ENCODE peak calls at places on chromosomes 12 and 14, in four cellular contexts. One of them, this sample, is unnamed.

GRCh38 chr12:102376251-102376747 is 104.1 kb downstream of the IGF1 start:
- DNase-seq in GM12878: no peak
- DNase-seq in K562: peak; percentile 63
- DNase-seq in IMR-90: peak; percentile 48
- DNase-seq in this sample: no peak

GRCh38 chr12:53299101-53299453 is 418 bp upstream of the MYG1 start:
- DNase-seq in IMR-90: peak; percentile 85
- DNase-seq in K562: peak; percentile 76
- DNase-seq in GM12878: no peak
- DNase-seq in this sample: peak; percentile 72

GRCh38 chr14:104134061-104134965 is 4.1 kb upstream of the KIF26A start:
- DNase-seq in GM12878: no peak
- DNase-seq in IMR-90: no peak
- DNase-seq in K562: no peak
- DNase-seq in this sample: no peak

GRCh38 chr14:100117647-100118376 is 41.6 kb downstream of the DEGS2 start:
- DNase-seq in GM12878: no peak
- DNase-seq in K562: no peak
- DNase-seq in IMR-90: no peak
- DNase-seq in this sample: no peak

GRCh38 chr12:9897524-9897923 is 16.2 kb downstream of the KLRF2 start:
- DNase-seq in GM12878: no peak
- DNase-seq in IMR-90: no peak
- DNase-seq in K562: no peak
- DNase-seq in this sample: no peak

GRCh38 chr12:122965851-122966742 is at the start of gene ABCB9:
- DNase-seq in K562: peak; percentile 97
- DNase-seq in IMR-90: peak; percentile 86
- DNase-seq in GM12878: no peak
- DNase-seq in this sample: peak; percentile 92

GRCh38 chr14:104294628-104294982 is 156.2 kb downstream of the KIF26A start:
- DNase-seq in K562: no peak
- DNase-seq in GM12878: no peak
- DNase-seq in IMR-90: no peak
- DNase-seq in this sample: no peak

GRCh38 chr12:2959508-2960431 is 573 bp downstream of the TEAD4 start:
- DNase-seq in IMR-90: peak; percentile 60
- DNase-seq in GM12878: no peak
- DNase-seq in K562: peak; percentile 54
- DNase-seq in this sample: peak; percentile 72

GRCh38 chr12:80472912-80473500 is 29.0 kb downstream of the PTPRQ start:
- DNase-seq in IMR-90: peak; percentile 81
- DNase-seq in GM12878: peak; percentile 3
- DNase-seq in K562: no peak
- DNase-seq in this sample: peak; percentile 65

GRCh38 chr14:92679246-92679645 is 69.2 kb downstream of the LGMN start:
- DNase-seq in GM12878: no peak
- DNase-seq in K562: no peak
- DNase-seq in IMR-90: no peak
- DNase-seq in this sample: no peak

DNA sequence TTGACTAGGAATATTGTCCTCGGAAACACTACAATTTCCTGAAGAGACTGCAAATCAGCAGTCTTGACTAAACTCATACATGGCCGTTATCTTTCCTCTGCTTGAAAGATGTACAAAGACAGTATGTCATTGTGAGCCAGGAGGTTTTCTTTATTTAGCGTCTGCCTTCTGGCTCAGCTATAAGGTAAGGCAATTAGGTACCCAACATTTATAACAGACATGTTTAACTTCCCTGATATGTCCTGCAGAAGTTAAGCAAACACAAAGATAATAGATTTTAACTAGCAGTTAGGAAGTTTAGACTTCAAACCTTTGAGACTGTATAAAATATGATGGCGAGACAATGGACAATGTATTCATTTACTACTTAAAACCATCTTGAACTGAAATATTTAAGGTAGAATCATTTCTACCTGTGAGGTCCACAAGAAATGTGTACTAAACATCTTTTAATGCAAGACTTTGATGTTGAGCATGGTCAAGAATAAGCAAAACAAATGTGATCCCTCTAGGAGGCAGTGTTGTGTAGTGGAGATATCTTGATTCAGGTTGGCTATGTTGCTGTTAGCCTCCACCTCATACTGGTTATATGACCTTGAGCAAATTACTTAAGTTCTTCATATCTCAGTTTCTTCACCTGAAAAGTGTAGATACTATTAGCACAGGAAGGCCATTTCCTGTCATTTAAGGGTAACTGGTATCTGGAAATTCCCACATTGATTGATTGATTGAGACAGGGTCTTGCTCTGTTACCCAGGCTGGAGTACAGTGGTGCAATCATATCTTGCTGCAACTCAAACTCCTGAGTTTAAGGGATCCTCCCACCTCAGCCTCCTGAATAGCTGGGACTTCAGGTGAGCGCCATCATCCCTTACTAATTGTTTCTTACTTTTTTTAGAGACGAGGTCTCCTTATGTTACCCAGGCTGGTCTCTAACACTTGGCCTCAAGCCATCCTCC is 96.3 kb upstream of the EEA1 start:
- DNase-seq in IMR-90: peak; percentile 75
- DNase-seq in GM12878: peak; percentile 63
- DNase-seq in K562: peak; percentile 74
- DNase-seq in this sample: peak; percentile 79
- TF ChIP-seq CTCF in IMR-90: peak; percentile 72
- TF ChIP-seq CTCF in GM12878: peak; percentile 69
- TF ChIP-seq CTCF in K562: peak; percentile 58
- TF ChIP-seq CTCF in this sample: peak; percentile 37

GRCh38 chr12:20931894-20932293 is 121.4 kb downstream of the SLCO1B3 start:
- DNase-seq in GM12878: no peak
- DNase-seq in IMR-90: no peak
- DNase-seq in K562: no peak
- DNase-seq in this sample: no peak
- TF ChIP-seq FOS in GM12878: no peak
- TF ChIP-seq FOS in IMR-90: no peak
- TF ChIP-seq FOS in K562: no peak
- TF ChIP-seq FOS in this sample: no peak

GRCh38 chr14:36067428-36068187 is 108.9 kb downstream of the PTCSC3 start:
- DNase-seq in K562: no peak
- DNase-seq in GM12878: no peak
- DNase-seq in IMR-90: no peak
- DNase-seq in this sample: no peak

GRCh38 chr14:36069535-36069900 is 107.0 kb downstream of the PTCSC3 start:
- DNase-seq in K562: peak; percentile 44
- DNase-seq in GM12878: no peak
- DNase-seq in IMR-90: peak; percentile 17
- DNase-seq in this sample: peak; percentile 37

GRCh38 chr14:36068777-36069534 is 107.6 kb downstream of the PTCSC3 start:
- DNase-seq in IMR-90: peak; percentile 21
- DNase-seq in GM12878: no peak
- DNase-seq in K562: no peak
- DNase-seq in this sample: no peak

GRCh38 chr14:36065831-36066230 is 110.7 kb downstream of the PTCSC3 start:
- DNase-seq in GM12878: no peak
- DNase-seq in K562: no peak
- DNase-seq in IMR-90: no peak
- DNase-seq in this sample: no peak

DNA sequence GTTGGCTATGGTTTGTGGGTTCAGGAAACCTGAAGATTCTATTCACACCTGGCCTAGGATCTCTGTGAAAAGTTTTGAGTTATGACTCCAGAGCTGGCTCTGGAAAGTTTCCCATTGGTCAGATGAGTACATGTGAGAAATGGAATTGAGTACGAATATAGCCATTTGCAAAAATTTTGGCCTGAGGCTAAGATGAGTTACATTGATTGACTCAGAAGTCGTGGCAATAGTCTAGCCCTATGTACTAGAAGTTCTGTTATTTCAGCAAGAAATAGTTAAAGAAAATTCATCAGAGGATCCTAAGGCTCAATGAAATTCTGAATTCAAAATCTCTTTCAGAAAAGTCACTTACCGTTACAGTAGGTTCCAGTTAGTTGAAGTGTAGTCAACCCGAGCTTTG is 109.9 kb downstream of the PTCSC3 start:
- DNase-seq in K562: no peak
- DNase-seq in IMR-90: no peak
- DNase-seq in GM12878: no peak
- DNase-seq in this sample: no peak
- H3K4me2 ChIP-seq in K562: no peak overlapping the region
- H3K4me2 ChIP-seq in IMR-90: no peak overlapping the region
- H3K4me2 ChIP-seq in GM12878: no peak overlapping the region
- H3K4me2 ChIP-seq in this sample: no peak overlapping the region

GRCh38 chr14:68181395-68182326 is 362.1 kb downstream of the RAD51B start:
- DNase-seq in GM12878: peak; percentile 48
- DNase-seq in IMR-90: peak; percentile 38
- DNase-seq in K562: no peak
- DNase-seq in this sample: peak; percentile 79
- TF ChIP-seq CTCF in GM12878: no peak
- TF ChIP-seq CTCF in IMR-90: no peak
- TF ChIP-seq CTCF in K562: no peak
- TF ChIP-seq CTCF in this sample: no peak

GRCh38 chr12:56104815-56105476 is 587 bp downstream of the PA2G4 start:
- DNase-seq in GM12878: no peak
- DNase-seq in K562: peak; percentile 72
- DNase-seq in IMR-90: no peak
- DNase-seq in this sample: peak; percentile 32
- TF ChIP-seq FOS in GM12878: no peak
- TF ChIP-seq FOS in K562: no peak
- TF ChIP-seq FOS in IMR-90: no peak
- TF ChIP-seq FOS in this sample: no peak

DNA sequence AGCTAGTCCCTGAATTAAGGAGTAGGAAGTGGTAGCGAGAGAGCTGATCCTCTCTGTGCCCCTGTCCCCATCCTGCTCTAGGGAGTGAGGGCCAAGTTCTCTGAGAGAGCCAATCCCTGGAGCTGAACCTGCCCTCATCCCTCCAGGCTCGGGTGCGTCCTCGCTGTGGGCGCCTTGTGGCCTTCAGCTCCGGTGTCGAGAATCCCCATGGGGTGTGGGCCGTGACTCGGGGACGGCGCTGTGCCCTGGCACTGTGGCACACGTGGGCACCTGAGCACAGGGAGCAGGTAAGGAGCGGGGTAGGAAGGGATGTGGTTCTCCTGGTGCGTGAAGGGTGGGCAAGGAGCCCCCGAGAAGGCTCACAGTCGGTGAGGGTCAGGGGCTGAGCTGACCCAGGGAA is 1.9 kb upstream of the GNB3 start:
- DNase-seq in IMR-90: no peak
- DNase-seq in GM12878: no peak
- DNase-seq in K562: no peak
- DNase-seq in this sample: no peak
- H3K4me2 ChIP-seq in IMR-90: no peak overlapping the region
- H3K4me2 ChIP-seq in GM12878: no peak overlapping the region
- H3K4me2 ChIP-seq in K562: no peak overlapping the region
- H3K4me2 ChIP-seq in this sample: no peak overlapping the region